ENCODE peak calls at places on chromosome 14, in eight cellular contexts. H is esophagus squamous epithelium; F is right lobe of liver; C is thoracic aorta; R is GM23338; N is CD8-positive, alpha-beta memory T cell; V is ovary; X is heart right ventricle. O is an unnamed sample.

GRCh38 chr14:85093631-85094330 is 436.2 kb upstream of the FLRT2 start:
- DNase-seq in H (no peak), F (no peak), C (no peak), R (no peak), N (no peak), V (no peak), X (no peak), O (no peak)

GRCh38 chr14:36057452-36058142 is 118.9 kb downstream of the PTCSC3 start:
- DNase-seq in H (no peak), F (no peak), C (no peak), R (no peak), N (no peak), V (no peak), X (no peak), O (no peak)

GRCh38 chr14:97705976-97706375 is 908.8 kb downstream of the VRK1 start:
- DNase-seq in H (no peak), F (no peak), C (no peak), R (no peak), N (peak; percentile 49), V (no peak), X (no peak), O (no peak)

GRCh38 chr14:61470261-61470953 is 149.0 kb downstream of the PRKCH start:
- DNase-seq in H (no peak), F (no peak), C (no peak), R (peak; percentile 77), N (no peak), V (peak; percentile 39), X (peak; percentile 77), O (no peak)

GRCh38 chr14:48874701-48875100 is 711.5 kb downstream of the RPS29 start:
- DNase-seq in H (no peak), F (no peak), C (no peak), R (no peak), N (no peak), V (no peak), X (no peak), O (no peak)

GRCh38 chr14:62557416-62557815 is 487.8 kb downstream of the KCNH5 start:
- DNase-seq in H (no peak), F (no peak), C (no peak), R (no peak), N (no peak), V (no peak), X (no peak), O (no peak)

GRCh38 chr14:105398044-105398725 is at the start of gene TEX22:
- DNase-seq in H (peak; percentile 41), F (peak; percentile 88), C (peak; percentile 43), R (peak; percentile 91), N (peak; percentile 82), V (peak; percentile 92), X (peak; percentile 94), O (peak; percentile 96)

GRCh38 chr14:50999726-51000125 is 55.4 kb upstream of the PYGL start:
- DNase-seq in H (no peak), F (no peak), C (no peak), R (no peak), N (no peak), V (no peak), X (no peak), O (no peak)

GRCh38 chr14:38207830-38208815 is at the start of gene SSTR1:
- DNase-seq in H (no peak), F (peak; percentile 94), C (no peak), R (peak; percentile 68), N (no peak), V (no peak), X (peak; percentile 6), O (peak; percentile 74)

GRCh38 chr14:35821546-35822411 is 4.4 kb upstream of the BRMS1L start:
- DNase-seq in H (no peak), F (no peak), C (no peak), R (peak; percentile 73), N (no peak), V (no peak), X (no peak), O (no peak)

GRCh38 chr14:75322746-75323145 is 44.1 kb downstream of the FOS start:
- DNase-seq in H (no peak), F (no peak), C (no peak), R (peak; percentile 53), N (no peak), V (no peak), X (no peak), O (no peak)

GRCh38 chr14:22375321-22375930 is 213.6 kb downstream of the DAD1 start:
- DNase-seq in H (no peak), F (no peak), C (no peak), R (peak; percentile 77), N (no peak), V (no peak), X (no peak), O (no peak)

GRCh38 chr14:29216316-29216715 is 449.7 kb downstream of the FOXG1 start:
- DNase-seq in H (no peak), F (no peak), C (no peak), R (no peak), N (no peak), V (no peak), X (no peak), O (no peak)

GRCh38 chr14:68680541-68681051 is 112.3 kb downstream of the ZFP36L1 start:
- DNase-seq in H (no peak), F (peak; percentile 76), C (no peak), R (no peak), N (no peak), V (no peak), X (no peak), O (no peak)
- H3K27ac ChIP-seq in H (peak overlapping the region; percentile 86), F (peak overlapping the region; percentile 92), C (peak overlapping the region; percentile 81), R (no peak overlapping the region), N (no peak overlapping the region), V (peak overlapping the region; percentile 52), X (no peak overlapping the region), O (peak overlapping the region; percentile 97)

GRCh38 chr14:72836085-72836484 is 57.8 kb downstream of the DPF3 start:
- DNase-seq in H (no peak), F (no peak), C (no peak), R (no peak), N (no peak), V (no peak), X (no peak), O (no peak)
- H3K27ac ChIP-seq in H (no peak overlapping the region), F (no peak overlapping the region), C (no peak overlapping the region), R (no peak overlapping the region), N (no peak overlapping the region), V (no peak overlapping the region), X (no peak overlapping the region), O (no peak overlapping the region)

GRCh38 chr14:68786491-68787234 is 6.2 kb downstream of the ZFP36L1 start:
- DNase-seq in H (no peak), F (no peak), C (no peak), R (peak; percentile 62), N (no peak), V (no peak), X (no peak), O (no peak)
- H3K27ac ChIP-seq in H (peak overlapping the region; percentile 91), F (peak overlapping the region; percentile 96), C (peak overlapping the region; percentile 59), R (peak overlapping the region; percentile 85), N (peak overlapping the region; percentile 41), V (peak overlapping the region; percentile 100), X (no peak overlapping the region), O (peak overlapping the region; percentile 100)

GRCh38 chr14:71625175-71625574 is 307.1 kb upstream of the RGS6 start:
- DNase-seq in H (no peak), F (peak; percentile 60), C (no peak), R (no peak), N (no peak), V (no peak), X (no peak), O (no peak)

GRCh38 chr14:71629250-71629649 is 303.0 kb upstream of the RGS6 start:
- DNase-seq in H (no peak), F (no peak), C (no peak), R (no peak), N (no peak), V (no peak), X (no peak), O (no peak)

GRCh38 chr14:71626281-71626835 is 305.9 kb upstream of the RGS6 start:
- DNase-seq in H (no peak), F (no peak), C (no peak), R (no peak), N (no peak), V (no peak), X (no peak), O (no peak)

GRCh38 chr14:71629765-71630502 is 302.3 kb upstream of the RGS6 start:
- DNase-seq in H (no peak), F (no peak), C (no peak), R (no peak), N (no peak), V (no peak), X (no peak), O (no peak)

DNA sequence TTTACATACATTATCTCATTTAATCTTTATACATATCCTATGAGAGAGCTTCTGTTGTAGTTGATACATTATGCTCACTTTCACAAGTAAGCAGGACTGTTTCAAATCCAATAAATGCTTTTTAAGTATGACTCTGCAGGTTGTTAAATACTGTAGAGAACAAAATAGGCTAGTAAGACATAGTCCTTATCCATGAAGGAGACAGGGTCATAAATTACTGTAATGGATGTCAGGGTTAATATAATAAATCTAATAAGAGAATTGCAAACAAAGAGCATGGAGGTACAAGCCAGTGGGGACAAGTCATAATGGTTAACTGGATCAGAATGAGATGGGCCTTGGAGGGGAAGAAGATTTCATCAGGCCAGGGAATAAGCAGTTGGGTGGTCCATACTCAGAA is 303.8 kb upstream of the RGS6 start:
- DNase-seq in H (no peak), F (no peak), C (no peak), R (no peak), N (no peak), V (no peak), X (no peak), O (no peak)
- H3K27ac ChIP-seq in H (no peak overlapping the region), F (no peak overlapping the region), C (no peak overlapping the region), R (no peak overlapping the region), N (no peak overlapping the region), V (no peak overlapping the region), X (no peak overlapping the region), O (no peak overlapping the region)

GRCh38 chr14:52783211-52783610 is 8.2 kb downstream of the GNPNAT1 start:
- DNase-seq in H (no peak), F (no peak), C (no peak), R (no peak), N (no peak), V (no peak), X (no peak), O (no peak)

GRCh38 chr14:52776816-52777215 is 14.6 kb downstream of the GNPNAT1 start:
- DNase-seq in H (no peak), F (no peak), C (no peak), R (peak; percentile 13), N (no peak), V (no peak), X (no peak), O (no peak)

GRCh38 chr14:52778702-52779101 is 12.7 kb downstream of the GNPNAT1 start:
- DNase-seq in H (no peak), F (no peak), C (no peak), R (no peak), N (no peak), V (no peak), X (no peak), O (no peak)

GRCh38 chr14:52780893-52781292 is 10.5 kb downstream of the GNPNAT1 start:
- DNase-seq in H (no peak), F (no peak), C (no peak), R (no peak), N (no peak), V (no peak), X (no peak), O (no peak)

DNA sequence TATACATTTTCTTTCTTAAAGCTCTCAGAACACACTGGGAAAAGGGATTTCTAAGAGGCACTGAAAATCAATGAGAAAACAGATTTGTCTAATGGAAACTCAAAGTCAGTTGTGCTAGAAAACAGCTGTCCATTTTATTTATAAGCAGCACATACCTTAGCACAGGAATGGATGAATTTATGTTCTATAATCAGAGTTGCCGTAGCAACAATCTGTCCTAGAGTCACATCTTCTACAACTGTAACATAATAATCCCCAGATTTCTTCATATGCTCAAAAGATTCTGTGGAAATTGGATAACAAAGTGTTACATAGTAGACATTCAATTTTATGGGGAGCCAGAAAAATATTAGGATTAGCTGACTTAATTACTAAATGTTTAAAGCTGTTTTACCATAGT is 9.8 kb downstream of the GNPNAT1 start:
- DNase-seq in H (no peak), F (no peak), C (no peak), R (no peak), N (no peak), V (no peak), X (no peak), O (no peak)
- H3K27ac ChIP-seq in H (no peak overlapping the region), F (no peak overlapping the region), C (no peak overlapping the region), R (no peak overlapping the region), N (no peak overlapping the region), V (no peak overlapping the region), X (no peak overlapping the region), O (no peak overlapping the region)

O was measured in left lung.